ENCODE peak calls at places on chromosomes 2 and 18, in seven cellular contexts. One of them, this sample, is unnamed.

GRCh38 chr2:189347540-189347939 is 93.7 kb upstream of the WDR75 start:
- DNase-seq in HCT116: peak
- DNase-seq in A673: peak
- DNase-seq in psoas muscle: no peak
- DNase-seq in left lung: no peak
- DNase-seq in astrocyte: peak
- DNase-seq in esophagus muscularis mucosa: no peak
- DNase-seq in this sample: peak

GRCh38 chr2:60553992-60554648 is 666 bp upstream of the BCL11A start:
- DNase-seq in esophagus muscularis mucosa: no peak
- DNase-seq in left lung: peak
- DNase-seq in psoas muscle: no peak
- DNase-seq in HCT116: no peak
- DNase-seq in astrocyte: peak
- DNase-seq in A673: peak
- DNase-seq in this sample: no peak

GRCh38 chr2:72220170-72220569 is 72.5 kb upstream of the CYP26B1 start:
- DNase-seq in astrocyte: no peak
- DNase-seq in esophagus muscularis mucosa: no peak
- DNase-seq in left lung: no peak
- DNase-seq in A673: peak
- DNase-seq in psoas muscle: no peak
- DNase-seq in HCT116: no peak
- DNase-seq in this sample: no peak

GRCh38 chr2:95062716-95063400 is 37.4 kb downstream of the MAL start:
- DNase-seq in esophagus muscularis mucosa: no peak
- DNase-seq in HCT116: no peak
- DNase-seq in left lung: no peak
- DNase-seq in astrocyte: no peak
- DNase-seq in psoas muscle: no peak
- DNase-seq in A673: no peak
- DNase-seq in this sample: no peak

GRCh38 chr2:102761763-102762162 is at the start of gene TMEM182:
- DNase-seq in A673: no peak
- DNase-seq in psoas muscle: peak
- DNase-seq in HCT116: no peak
- DNase-seq in astrocyte: no peak
- DNase-seq in esophagus muscularis mucosa: no peak
- DNase-seq in left lung: no peak
- DNase-seq in this sample: no peak

GRCh38 chr18:64244571-64244970 is 95.7 kb upstream of the LINC00305 start:
- DNase-seq in HCT116: no peak
- DNase-seq in astrocyte: no peak
- DNase-seq in esophagus muscularis mucosa: no peak
- DNase-seq in left lung: no peak
- DNase-seq in A673: peak
- DNase-seq in psoas muscle: no peak
- DNase-seq in this sample: no peak

GRCh38 chr2:38722271-38723115 is 28.7 kb downstream of the SRSF7 start:
- DNase-seq in HCT116: no peak
- DNase-seq in astrocyte: no peak
- DNase-seq in left lung: no peak
- DNase-seq in psoas muscle: no peak
- DNase-seq in esophagus muscularis mucosa: no peak
- DNase-seq in A673: no peak
- DNase-seq in this sample: no peak

GRCh38 chr2:189411860-189412259 is 29.4 kb upstream of the WDR75 start:
- DNase-seq in astrocyte: peak
- DNase-seq in HCT116: no peak
- DNase-seq in esophagus muscularis mucosa: no peak
- DNase-seq in left lung: no peak
- DNase-seq in psoas muscle: no peak
- DNase-seq in A673: peak
- DNase-seq in this sample: no peak

GRCh38 chr2:187438459-187438858 is 9.6 kb downstream of the CALCRL start:
- DNase-seq in astrocyte: no peak
- DNase-seq in HCT116: no peak
- DNase-seq in psoas muscle: no peak
- DNase-seq in esophagus muscularis mucosa: no peak
- DNase-seq in A673: no peak
- DNase-seq in left lung: no peak
- DNase-seq in this sample: no peak

GRCh38 chr2:231780123-231780908 is 766 bp downstream of the PDE6D start:
- DNase-seq in esophagus muscularis mucosa: no peak
- DNase-seq in A673: peak
- DNase-seq in psoas muscle: peak
- DNase-seq in HCT116: no peak
- DNase-seq in astrocyte: peak
- DNase-seq in left lung: peak
- DNase-seq in this sample: no peak
- TF ChIP-seq CTCF in esophagus muscularis mucosa: no peak
- TF ChIP-seq CTCF in A673: no peak
- TF ChIP-seq CTCF in psoas muscle: no peak
- TF ChIP-seq CTCF in HCT116: no peak
- TF ChIP-seq CTCF in astrocyte: no peak
- TF ChIP-seq CTCF in left lung: no peak
- TF ChIP-seq CTCF in this sample: no peak

GRCh38 chr18:59067873-59068272 is 71.8 kb upstream of the SEC11C start:
- DNase-seq in HCT116: no peak
- DNase-seq in psoas muscle: no peak
- DNase-seq in esophagus muscularis mucosa: no peak
- DNase-seq in astrocyte: no peak
- DNase-seq in A673: peak
- DNase-seq in left lung: no peak
- DNase-seq in this sample: no peak
- TF ChIP-seq CTCF in HCT116: peak
- TF ChIP-seq CTCF in psoas muscle: peak
- TF ChIP-seq CTCF in esophagus muscularis mucosa: peak
- TF ChIP-seq CTCF in astrocyte: peak
- TF ChIP-seq CTCF in A673: peak
- TF ChIP-seq CTCF in left lung: no peak
- TF ChIP-seq CTCF in this sample: peak

GRCh38 chr2:224142397-224143312 is 103.6 kb upstream of the SERPINE2 start:
- DNase-seq in A673: peak
- DNase-seq in HCT116: no peak
- DNase-seq in esophagus muscularis mucosa: no peak
- DNase-seq in astrocyte: peak
- DNase-seq in psoas muscle: no peak
- DNase-seq in left lung: no peak
- DNase-seq in this sample: no peak
- TF ChIP-seq CTCF in A673: peak
- TF ChIP-seq CTCF in HCT116: no peak
- TF ChIP-seq CTCF in esophagus muscularis mucosa: no peak
- TF ChIP-seq CTCF in astrocyte: no peak
- TF ChIP-seq CTCF in psoas muscle: no peak
- TF ChIP-seq CTCF in left lung: no peak
- TF ChIP-seq CTCF in this sample: no peak

GRCh38 chr18:69636529-69637301 is 236.0 kb downstream of the DOK6 start:
- DNase-seq in HCT116: no peak
- DNase-seq in left lung: no peak
- DNase-seq in psoas muscle: no peak
- DNase-seq in A673: peak
- DNase-seq in esophagus muscularis mucosa: no peak
- DNase-seq in astrocyte: no peak
- DNase-seq in this sample: no peak
- TF ChIP-seq CTCF in HCT116: no peak
- TF ChIP-seq CTCF in left lung: no peak
- TF ChIP-seq CTCF in psoas muscle: peak
- TF ChIP-seq CTCF in A673: peak
- TF ChIP-seq CTCF in esophagus muscularis mucosa: no peak
- TF ChIP-seq CTCF in astrocyte: no peak
- TF ChIP-seq CTCF in this sample: peak

This sample was measured in LNCaP clone FGC.